ENCODE peak calls at places on chromosomes 6 and 20, in nine cellular contexts. B is stimulated activated CD4-positive, alpha-beta T cell treated with anti-CD3 and anti-CD28 coated beads, Interleukin-15, amount 100 ng/mL, for 24 hours; H is glutamatergic neuron; R is mammary epithelial cell; V is lower lobe of right lung; E is mesothelial cell of epicardium; O is GM12892; M is body of pancreas; A is caudate nucleus. U is an unnamed sample.

GRCh38 chr6:45658958-45659357 is 281.2 kb upstream of the SUPT3H start:
- DNase-seq in B (no peak), H (no peak), R (no peak), V (no peak), E (no peak), O (no peak), M (no peak), A (no peak), U (no peak)

GRCh38 chr6:55694148-55694547 is 115.2 kb upstream of the HMGCLL1 start:
- DNase-seq in B (no peak), H (no peak), R (peak), V (no peak), E (peak), O (no peak), M (no peak), A (no peak), U (peak)

GRCh38 chr20:62318411-62319345 is 15.9 kb downstream of the ADRM1 start:
- DNase-seq in B (no peak), H (no peak), R (no peak), V (no peak), E (no peak), O (no peak), M (no peak), A (no peak), U (no peak)

GRCh38 chr6:11232968-11233626 is 629 bp upstream of the NEDD9 start:
- DNase-seq in B (no peak), H (no peak), R (no peak), V (no peak), E (no peak), O (peak), M (peak), A (no peak), U (peak)

GRCh38 chr6:89597988-89598387 is 40.6 kb downstream of the LYRM2 start:
- DNase-seq in B (no peak), H (no peak), R (peak), V (no peak), E (no peak), O (no peak), M (peak), A (no peak), U (no peak)

GRCh38 chr6:20440291-20440690 is 38.6 kb downstream of the E2F3 start:
- DNase-seq in B (no peak), H (no peak), R (no peak), V (no peak), E (no peak), O (no peak), M (no peak), A (no peak), U (no peak)

GRCh38 chr20:57746832-57747404 is 37.1 kb upstream of the PMEPA1 start:
- DNase-seq in B (no peak), H (no peak), R (no peak), V (no peak), E (no peak), O (no peak), M (no peak), A (no peak), U (no peak)

GRCh38 chr6:158850807-158851115 is 31.6 kb upstream of the EZR start:
- DNase-seq in B (no peak), H (no peak), R (no peak), V (no peak), E (no peak), O (no peak), M (no peak), A (no peak), U (peak)

GRCh38 chr20:31633339-31633914 is 4.3 kb upstream of the COX4I2 start:
- DNase-seq in B (no peak), H (no peak), R (no peak), V (peak), E (no peak), O (no peak), M (no peak), A (no peak), U (peak)

GRCh38 chr20:347640-348484 is 951 bp downstream of the NRSN2 start:
- DNase-seq in B (peak), H (peak), R (peak), V (peak), E (peak), O (peak), M (peak), A (peak), U (peak)

GRCh38 chr20:21699216-21699508 is 6.3 kb upstream of the PAX1 start:
- DNase-seq in B (no peak), H (no peak), R (no peak), V (no peak), E (no peak), O (no peak), M (no peak), A (no peak), U (no peak)

GRCh38 chr6:154127638-154128037 is 88.6 kb downstream of the OPRM1 start:
- DNase-seq in B (no peak), H (no peak), R (no peak), V (no peak), E (no peak), O (no peak), M (no peak), A (no peak), U (no peak)

GRCh38 chr6:30769088-30769852 is 24.9 kb upstream of the IER3 start:
- DNase-seq in B (peak), H (no peak), R (peak), V (peak), E (peak), O (no peak), M (no peak), A (peak), U (peak)

GRCh38 chr6:55868910-55869479 is 6.4 kb downstream of the BMP5 start:
- DNase-seq in B (peak), H (no peak), R (peak), V (no peak), E (peak), O (no peak), M (no peak), A (no peak), U (no peak)

GRCh38 chr20:3778976-3779375 is 2.3 kb downstream of the SPEF1 start:
- DNase-seq in B (no peak), H (no peak), R (no peak), V (peak), E (no peak), O (no peak), M (no peak), A (no peak), U (no peak)

GRCh38 chr6:163347021-163347446 is 67.5 kb upstream of the QKI start:
- DNase-seq in B (no peak), H (no peak), R (no peak), V (no peak), E (no peak), O (no peak), M (no peak), A (no peak), U (no peak)

GRCh38 chr20:49397525-49397924 is 84.9 kb downstream of the KCNB1 start:
- DNase-seq in B (no peak), H (no peak), R (peak), V (no peak), E (no peak), O (no peak), M (no peak), A (no peak), U (peak)

GRCh38 chr6:106512048-106512957 is 117.0 kb downstream of the RTN4IP1 start:
- DNase-seq in B (peak), H (peak), R (peak), V (peak), E (peak), O (peak), M (peak), A (no peak), U (peak)

GRCh38 chr6:7409740-7410139 is 20.1 kb downstream of the RIOK1 start:
- DNase-seq in B (no peak), H (no peak), R (no peak), V (no peak), E (no peak), O (no peak), M (no peak), A (no peak), U (no peak)

GRCh38 chr6:125423047-125423446 is 121.3 kb upstream of the HDDC2 start:
- DNase-seq in B (no peak), H (no peak), R (no peak), V (no peak), E (no peak), O (no peak), M (no peak), A (no peak), U (no peak)

GRCh38 chr6:93679836-93680235 is 260.5 kb upstream of the EPHA7 start:
- DNase-seq in B (no peak), H (no peak), R (no peak), V (no peak), E (no peak), O (no peak), M (no peak), A (no peak), U (no peak)

GRCh38 chr20:10646886-10647420 is 26.8 kb downstream of the JAG1 start:
- DNase-seq in B (no peak), H (no peak), R (no peak), V (no peak), E (no peak), O (no peak), M (no peak), A (no peak), U (no peak)

GRCh38 chr20:35515949-35516645 is 13.4 kb downstream of the C20orf173 start:
- DNase-seq in B (no peak), H (no peak), R (peak), V (no peak), E (no peak), O (no peak), M (no peak), A (no peak), U (peak)

GRCh38 chr20:21361266-21361665 is 36.1 kb downstream of the NKX2-4 start:
- DNase-seq in B (no peak), H (no peak), R (peak), V (no peak), E (no peak), O (no peak), M (no peak), A (no peak), U (peak)

GRCh38 chr20:62030834-62031434 is 34.7 kb downstream of the TAF4 start:
- DNase-seq in B (peak), H (no peak), R (peak), V (no peak), E (no peak), O (peak), M (no peak), A (no peak), U (no peak)

GRCh38 chr6:11500008-11500407 is 37.5 kb upstream of the TMEM170B start:
- DNase-seq in B (no peak), H (no peak), R (peak), V (no peak), E (no peak), O (no peak), M (no peak), A (no peak), U (peak)

GRCh38 chr6:135014353-135014832 is 40.2 kb downstream of the HBS1L start:
- DNase-seq in B (peak), H (no peak), R (no peak), V (no peak), E (no peak), O (no peak), M (no peak), A (no peak), U (no peak)

GRCh38 chr6:1145756-1146218 is 166.1 kb upstream of the FOXQ1 start:
- DNase-seq in B (no peak), H (no peak), R (no peak), V (no peak), E (no peak), O (no peak), M (no peak), A (no peak), U (no peak)

GRCh38 chr6:16236648-16237199 is 1.7 kb upstream of the GMPR start:
- DNase-seq in B (no peak), H (no peak), R (peak), V (no peak), E (no peak), O (no peak), M (peak), A (no peak), U (peak)